ENCODE peak calls at places on chromosomes 6 and 20, in nine cellular contexts. X is hepatic stellate cell; V is NCI-H1105; O is astrocyte of the spinal cord; L is heart right ventricle; A is MCF 10A; K is left ventricle myocardium superior; J is stimulated activated naive CD4-positive, alpha-beta T cell treated with Interleukin-2 at 50 U/mL for 16 hours; C is CD8-positive, alpha-beta T cell. E is an unnamed sample.

GRCh38 chr20:34397096-34397495 is 34.0 kb downstream of the ITCH start:
- DNase-seq in X (no peak), V (no peak), O (no peak), L (no peak), A (no peak), K (no peak), J (no peak), C (no peak), E (no peak)

GRCh38 chr20:35702051-35702823 is 3.0 kb downstream of the ROMO1 start:
- DNase-seq in X (no peak), V (no peak), O (peak), L (no peak), A (no peak), K (no peak), J (no peak), C (no peak), E (no peak)

GRCh38 chr20:41044409-41045062 is 15.9 kb downstream of the TOP1 start:
- DNase-seq in X (no peak), V (no peak), O (no peak), L (no peak), A (no peak), K (no peak), J (no peak), C (no peak), E (no peak)

GRCh38 chr6:15500901-15501805 is 161.7 kb downstream of the DTNBP1 start:
- DNase-seq in X (no peak), V (no peak), O (no peak), L (no peak), A (no peak), K (no peak), J (no peak), C (no peak), E (no peak)

GRCh38 chr6:35583893-35584688 is 71.4 kb upstream of the TULP1 start:
- DNase-seq in X (peak), V (peak), O (peak), L (no peak), A (peak), K (no peak), J (peak), C (peak), E (no peak)

GRCh38 chr6:170205126-170205525 is 85.8 kb downstream of the DLL1 start:
- DNase-seq in X (no peak), V (no peak), O (no peak), L (no peak), A (no peak), K (no peak), J (no peak), C (no peak), E (no peak)

GRCh38 chr6:35018746-35019145 is 122.4 kb downstream of the TCP11 start:
- DNase-seq in X (no peak), V (no peak), O (no peak), L (no peak), A (no peak), K (no peak), J (no peak), C (no peak), E (no peak)

GRCh38 chr20:54029176-54029575 is 41.2 kb downstream of the BCAS1 start:
- DNase-seq in X (no peak), V (no peak), O (no peak), L (no peak), A (no peak), K (no peak), J (no peak), C (no peak), E (no peak)

GRCh38 chr6:31525932-31526591 is 2.7 kb upstream of the MCCD1 start:
- DNase-seq in X (peak), V (no peak), O (peak), L (no peak), A (no peak), K (no peak), J (no peak), C (no peak), E (no peak)

GRCh38 chr6:34597605-34598353 is 41.6 kb upstream of the SPDEF start:
- DNase-seq in X (no peak), V (no peak), O (no peak), L (no peak), A (no peak), K (no peak), J (no peak), C (no peak), E (no peak)

GRCh38 chr6:113626470-113626869 is 230.7 kb upstream of the MARCKS start:
- DNase-seq in X (no peak), V (no peak), O (no peak), L (no peak), A (no peak), K (no peak), J (no peak), C (no peak), E (no peak)

GRCh38 chr6:8657522-8657921 is 222.2 kb upstream of the SLC35B3 start:
- DNase-seq in X (no peak), V (no peak), O (no peak), L (no peak), A (no peak), K (no peak), J (no peak), C (no peak), E (no peak)

GRCh38 chr20:35718972-35719635 is 19.9 kb downstream of the ROMO1 start:
- DNase-seq in X (no peak), V (no peak), O (no peak), L (no peak), A (no peak), K (no peak), J (no peak), C (no peak), E (no peak)

GRCh38 chr6:43886067-43886461 is 116.1 kb downstream of the VEGFA start:
- DNase-seq in X (no peak), V (no peak), O (no peak), L (no peak), A (no peak), K (no peak), J (no peak), C (no peak), E (no peak)

GRCh38 chr20:52219441-52219840 is 27.9 kb upstream of the ZFP64 start:
- DNase-seq in X (no peak), V (no peak), O (no peak), L (no peak), A (peak), K (no peak), J (no peak), C (no peak), E (no peak)

GRCh38 chr6:105795913-105796517 is 290.1 kb upstream of the PRDM1 start:
- DNase-seq in X (no peak), V (no peak), O (no peak), L (no peak), A (no peak), K (no peak), J (no peak), C (no peak), E (no peak)

GRCh38 chr6:22845467-22845866 is 276.1 kb downstream of the HDGFL1 start:
- DNase-seq in X (no peak), V (no peak), O (no peak), L (no peak), A (no peak), K (no peak), J (no peak), C (no peak), E (no peak)

GRCh38 chr6:28488916-28489365 is 26.7 kb downstream of the GPX6 start:
- DNase-seq in X (no peak), V (no peak), O (peak), L (no peak), A (peak), K (no peak), J (no peak), C (no peak), E (no peak)

GRCh38 chr6:40550096-40550731 is 37.0 kb downstream of the LRFN2 start:
- DNase-seq in X (peak), V (no peak), O (peak), L (no peak), A (peak), K (no peak), J (no peak), C (no peak), E (no peak)

GRCh38 chr20:3765171-3765887 is 2.2 kb downstream of the ADISSP start:
- DNase-seq in X (no peak), V (no peak), O (no peak), L (peak), A (no peak), K (peak), J (no peak), C (no peak), E (no peak)

GRCh38 chr6:10180138-10181074 is 234.5 kb downstream of the TFAP2A start:
- DNase-seq in X (no peak), V (peak), O (no peak), L (no peak), A (no peak), K (no peak), J (no peak), C (no peak), E (no peak)

GRCh38 chr20:34773726-34774125 is 51.7 kb downstream of the NCOA6 start:
- DNase-seq in X (no peak), V (no peak), O (no peak), L (no peak), A (no peak), K (no peak), J (no peak), C (no peak), E (no peak)

GRCh38 chr6:116365743-116366142 is 5.0 kb upstream of the DSE start:
- DNase-seq in X (no peak), V (no peak), O (no peak), L (no peak), A (peak), K (no peak), J (no peak), C (no peak), E (no peak)

GRCh38 chr20:22312744-22313346 is 271.5 kb downstream of the FOXA2 start:
- DNase-seq in X (peak), V (peak), O (peak), L (no peak), A (peak), K (no peak), J (no peak), C (no peak), E (no peak)

GRCh38 chr20:47432251-47433210 is 69.2 kb upstream of the NCOA3 start:
- DNase-seq in X (no peak), V (no peak), O (no peak), L (no peak), A (peak), K (no peak), J (no peak), C (no peak), E (no peak)

GRCh38 chr6:1773697-1774096 is 164.0 kb downstream of the FOXC1 start:
- DNase-seq in X (no peak), V (no peak), O (no peak), L (no peak), A (no peak), K (no peak), J (no peak), C (no peak), E (no peak)

GRCh38 chr6:2558098-2558770 is 192.5 kb downstream of the MYLK4 start:
- DNase-seq in X (no peak), V (no peak), O (no peak), L (no peak), A (no peak), K (no peak), J (no peak), C (no peak), E (no peak)

GRCh38 chr6:4593891-4594445 is 182.2 kb upstream of the CDYL start:
- DNase-seq in X (no peak), V (no peak), O (no peak), L (no peak), A (no peak), K (no peak), J (no peak), C (no peak), E (no peak)

GRCh38 chr6:90468080-90468479 is 118.8 kb downstream of the MAP3K7 start:
- DNase-seq in X (no peak), V (no peak), O (peak), L (no peak), A (peak), K (no peak), J (peak), C (no peak), E (no peak)

GRCh38 chr20:32649697-32650471 is 23.9 kb downstream of the C20orf203 start:
- DNase-seq in X (no peak), V (no peak), O (no peak), L (no peak), A (no peak), K (no peak), J (no peak), C (no peak), E (no peak)

GRCh38 chr6:37083243-37084138 is 78.0 kb downstream of the FGD2 start:
- DNase-seq in X (peak), V (peak), O (no peak), L (peak), A (peak), K (peak), J (no peak), C (no peak), E (no peak)

GRCh38 chr6:20534906-20535305 is 649 bp downstream of the CDKAL1 start:
- DNase-seq in X (no peak), V (peak), O (peak), L (no peak), A (no peak), K (no peak), J (no peak), C (no peak), E (no peak)

GRCh38 chr6:136920858-136921520 is 1.1 kb upstream of the SLC35D3 start:
- DNase-seq in X (peak), V (peak), O (peak), L (peak), A (no peak), K (peak), J (peak), C (no peak), E (peak)

GRCh38 chr20:35297153-35297552 is 4.9 kb upstream of the FAM83C start:
- DNase-seq in X (no peak), V (no peak), O (no peak), L (no peak), A (no peak), K (no peak), J (no peak), C (no peak), E (no peak)

GRCh38 chr6:85458782-85459181 is 8.9 kb downstream of the NT5E start:
- DNase-seq in X (no peak), V (no peak), O (peak), L (no peak), A (peak), K (no peak), J (no peak), C (no peak), E (no peak)

GRCh38 chr6:129607581-129608186 is 102.3 kb downstream of the ARHGAP18 start:
- DNase-seq in X (no peak), V (peak), O (peak), L (no peak), A (peak), K (no peak), J (no peak), C (no peak), E (no peak)

GRCh38 chr6:9404351-9405146 is 969.2 kb upstream of the SLC35B3 start:
- DNase-seq in X (no peak), V (no peak), O (peak), L (no peak), A (peak), K (no peak), J (no peak), C (no peak), E (no peak)

GRCh38 chr20:25025986-25026605 is 31.8 kb downstream of the ACSS1 start:
- DNase-seq in X (no peak), V (no peak), O (no peak), L (no peak), A (no peak), K (no peak), J (no peak), C (no peak), E (no peak)

GRCh38 chr20:44083220-44083933 is 103.6 kb downstream of the JPH2 start:
- DNase-seq in X (peak), V (peak), O (peak), L (peak), A (peak), K (peak), J (no peak), C (no peak), E (no peak)